ENCODE peak calls at places on chromosomes 13 and 19, in ten cellular contexts. Y, J, E, V, P, X, K, D, B and A are unnamed samples.

GRCh38 chr13:21663197-21663596 is 7.7 kb upstream of the FGF9 start:
- DNase-seq in V (no peak), P (no peak), J (no peak), X (peak), D (no peak), E (peak), Y (no peak), K (no peak), B (peak), A (no peak)

GRCh38 chr19:752652-753517 is 2.0 kb downstream of the MISP start:
- DNase-seq in E (no peak), P (no peak), Y (peak), J (no peak), K (no peak), D (peak), X (peak), V (no peak), B (no peak), A (no peak)

GRCh38 chr13:96771501-96772367 is 222.5 kb downstream of the OXGR1 start:
- DNase-seq in Y (no peak), D (no peak), E (no peak), B (no peak), P (no peak), K (no peak), V (no peak), J (no peak), X (no peak), A (no peak)

GRCh38 chr13:83219832-83220231 is 662.4 kb downstream of the SLITRK1 start:
- DNase-seq in J (no peak), B (no peak), V (no peak), E (no peak), D (no peak), K (no peak), P (no peak), X (no peak), Y (no peak), A (no peak)

GRCh38 chr19:51140441-51140840 is 1.7 kb upstream of the SIGLEC7 start:
- DNase-seq in D (no peak), V (no peak), E (no peak), J (no peak), B (no peak), X (no peak), K (no peak), P (no peak), Y (no peak), A (no peak)

GRCh38 chr13:71079638-71080037 is 787.4 kb downstream of the DACH1 start:
- DNase-seq in Y (peak), J (no peak), P (no peak), D (no peak), K (no peak), E (no peak), V (no peak), X (no peak), B (no peak), A (no peak)

GRCh38 chr19:18852634-18853033 is 20.9 kb downstream of the UPF1 start:
- DNase-seq in Y (no peak), X (no peak), D (no peak), K (no peak), B (no peak), J (no peak), E (no peak), V (no peak), P (no peak), A (no peak)

GRCh38 chr19:51096473-51097165 is 11.6 kb downstream of the CTU1 start:
- DNase-seq in J (no peak), V (no peak), E (no peak), Y (no peak), P (no peak), B (no peak), K (no peak), X (no peak), D (peak), A (no peak)

GRCh38 chr19:19406878-19407639 is 1.6 kb downstream of the GATAD2A start:
- DNase-seq in P (peak), Y (no peak), B (no peak), V (no peak), K (no peak), E (no peak), D (no peak), X (peak), J (peak), A (peak)

GRCh38 chr19:57167385-57167784 is at the start of gene DUXA:
- DNase-seq in V (no peak), X (no peak), E (no peak), Y (no peak), P (no peak), J (no peak), D (no peak), B (no peak), K (no peak), A (no peak)

GRCh38 chr19:872266-872951 is 12.9 kb downstream of the CFD start:
- DNase-seq in D (no peak), J (peak), Y (no peak), E (no peak), B (peak), K (no peak), X (peak), V (no peak), P (peak), A (no peak)

GRCh38 chr19:35937345-35938281 is 1.4 kb downstream of the LRFN3 start:
- DNase-seq in X (no peak), B (no peak), D (peak), Y (no peak), P (no peak), K (no peak), E (no peak), J (no peak), V (no peak), A (no peak)

GRCh38 chr19:30160996-30161655 is 211.1 kb upstream of the ZNF536 start:
- DNase-seq in P (no peak), K (no peak), Y (no peak), D (no peak), J (no peak), B (no peak), X (no peak), V (no peak), E (no peak), A (no peak)

GRCh38 chr13:21050288-21051197 is 10.8 kb downstream of the LATS2 start:
- DNase-seq in K (no peak), D (no peak), Y (no peak), X (peak), E (no peak), J (no peak), B (no peak), P (no peak), V (no peak), A (no peak)

GRCh38 chr13:26502826-26503225 is 54.7 kb upstream of the WASF3 start:
- DNase-seq in J (no peak), X (peak), Y (peak), P (no peak), E (no peak), D (no peak), K (no peak), B (peak), V (no peak), A (no peak)

GRCh38 chr13:39047560-39047959 is 9.3 kb downstream of the NHLRC3 start:
- DNase-seq in K (no peak), V (no peak), E (no peak), B (peak), X (no peak), D (no peak), P (no peak), J (no peak), Y (no peak), A (no peak)

GRCh38 chr13:22625691-22626090 is 555.1 kb upstream of the SGCG start:
- DNase-seq in E (no peak), D (no peak), J (no peak), V (no peak), K (no peak), P (no peak), B (no peak), Y (no peak), X (no peak), A (no peak)

GRCh38 chr13:32063622-32064233 is 32.2 kb downstream of the FRY start:
- DNase-seq in E (no peak), V (no peak), D (no peak), K (no peak), Y (no peak), X (no peak), B (no peak), P (no peak), J (no peak), A (no peak)

GRCh38 chr19:17370026-17370587 is 7.0 kb downstream of the PLVAP start:
- DNase-seq in Y (no peak), V (no peak), J (no peak), E (no peak), K (no peak), P (no peak), D (no peak), B (no peak), X (no peak), A (peak)

GRCh38 chr13:44574466-44574855 is 1.7 kb downstream of the TSC22D1 start:
- DNase-seq in V (no peak), P (no peak), B (no peak), E (no peak), D (no peak), K (no peak), J (no peak), Y (no peak), X (no peak), A (peak)

GRCh38 chr19:18446811-18447359 is 9.0 kb upstream of the ISYNA1 start:
- DNase-seq in K (no peak), Y (no peak), X (no peak), P (no peak), D (no peak), V (no peak), E (no peak), B (no peak), J (no peak), A (no peak)

GRCh38 chr13:31053098-31053497 is 108.6 kb downstream of the HSPH1 start:
- DNase-seq in Y (no peak), V (no peak), J (no peak), P (no peak), X (peak), E (no peak), B (no peak), K (no peak), D (no peak), A (peak)

GRCh38 chr19:4732680-4733114 is 9.1 kb upstream of the DPP9 start:
- DNase-seq in Y (no peak), P (peak), D (no peak), K (peak), J (peak), X (peak), E (peak), V (no peak), B (peak), A (peak)

GRCh38 chr19:41933693-41934426 is 5.6 kb upstream of the ERFL start:
- DNase-seq in E (no peak), X (no peak), J (no peak), B (no peak), D (no peak), K (no peak), P (no peak), V (no peak), Y (no peak), A (no peak)